ENCODE peak calls at places on chromosome 16, in six cellular contexts. P is H1; X is adipocyte; M is CD8-positive, alpha-beta T cell; O is right atrium auricular region; Z is tibial artery. L is an unnamed sample.
A peak's percentile ranks its signal among the peaks of the same experiment; 100 is the strongest.

GRCh38 chr16:84775262-84775810 is 44.4 kb upstream of the CRISPLD2 start:
- DNase-seq in O (no peak), X (no peak), M (no peak), Z (no peak), P (no peak), L (no peak)

GRCh38 chr16:52529226-52529625 is 17.7 kb downstream of the TOX3 start:
- DNase-seq in X (no peak), O (no peak), M (no peak), Z (no peak), P (no peak), L (no peak)

GRCh38 chr16:67648088-67648763 is 3.3 kb downstream of the CARMIL2 start:
- DNase-seq in P (no peak), O (no peak), Z (no peak), M (no peak), X (no peak), L (no peak)

GRCh38 chr16:3059723-3060242 is 5.7 kb upstream of the IL32 start:
- DNase-seq in Z (no peak), M (no peak), O (no peak), P (no peak), X (no peak), L (no peak)

GRCh38 chr16:67884-68789 is 4.3 kb downstream of the RHBDF1 start:
- DNase-seq in X (peak; percentile 55), O (no peak), Z (no peak), P (no peak), M (no peak), L (no peak)

GRCh38 chr16:54062361-54063346 is 223.9 kb downstream of the IRX3 start:
- DNase-seq in M (no peak), P (no peak), O (no peak), X (no peak), Z (no peak), L (no peak)

GRCh38 chr16:86671486-86672214 is 93.3 kb downstream of the FOXL1 start:
- DNase-seq in M (no peak), O (no peak), Z (no peak), X (no peak), P (no peak), L (no peak)

GRCh38 chr16:85286970-85287814 is 174.9 kb upstream of the CIBAR2 start:
- DNase-seq in Z (peak; percentile 40), X (peak; percentile 54), M (no peak), O (peak; percentile 77), P (no peak), L (no peak)

GRCh38 chr16:3119286-3119685 is 6.9 kb downstream of the ZNF205 start:
- DNase-seq in O (no peak), M (no peak), P (no peak), X (no peak), Z (no peak), L (no peak)

GRCh38 chr16:57126412-57126811 is 34.0 kb downstream of the CPNE2 start:
- DNase-seq in Z (no peak), O (no peak), P (no peak), X (no peak), M (no peak), L (no peak)

GRCh38 chr16:57128787-57129389 is 36.5 kb downstream of the CPNE2 start:
- DNase-seq in O (no peak), P (no peak), X (no peak), Z (no peak), M (peak; percentile 53), L (peak; percentile 88)

GRCh38 chr16:57127037-57127763 is 34.8 kb downstream of the CPNE2 start:
- DNase-seq in X (no peak), Z (no peak), O (no peak), M (no peak), P (no peak), L (no peak)

GRCh38 chr16:57125969-57126368 is 33.6 kb downstream of the CPNE2 start:
- DNase-seq in Z (no peak), X (no peak), M (no peak), P (no peak), O (no peak), L (no peak)

GRCh38 chr16:57127836-57128235 is 35.5 kb downstream of the CPNE2 start:
- DNase-seq in Z (no peak), P (no peak), O (no peak), X (no peak), M (no peak), L (no peak)
- H3K4me1 ChIP-seq in Z (no peaks in the 10 kb centered on the region), P (no peaks in the 10 kb centered on the region), O (no peaks in the 10 kb centered on the region), X (no peaks in the 10 kb centered on the region), M (peaks cover 92% of the 10 kb centered on the region), L (peaks cover 77% of the 10 kb centered on the region)

DNA sequence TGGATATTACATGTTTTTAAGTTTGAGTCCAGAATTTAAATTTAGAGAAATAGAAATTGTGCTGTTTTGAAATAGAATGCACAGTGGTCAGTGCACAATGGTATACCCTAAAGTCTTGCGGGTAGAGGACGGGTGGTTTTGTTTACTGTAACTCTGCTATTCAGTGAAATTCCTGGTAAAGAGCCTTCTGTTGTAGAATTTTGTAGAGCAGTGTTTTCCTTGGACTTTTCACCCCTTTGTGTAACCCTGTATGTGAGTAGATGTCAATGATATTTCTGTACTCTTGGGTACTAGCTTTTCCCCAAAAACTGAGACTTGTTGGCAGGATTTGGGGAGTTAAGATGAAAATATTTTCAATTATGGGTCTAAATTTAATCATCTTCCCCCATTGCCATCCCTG is 19.5 kb downstream of the IST1 start:
- DNase-seq in Z (no peak), M (no peak), P (no peak), O (no peak), X (no peak), L (no peak)
- H3K9me3 ChIP-seq in Z (no peaks in the 10 kb centered on the region), M (no peaks in the 10 kb centered on the region), P (no peaks in the 10 kb centered on the region), O (no peaks in the 10 kb centered on the region), X (peaks cover 3% of the 10 kb centered on the region), L (no peaks in the 10 kb centered on the region)

DNA sequence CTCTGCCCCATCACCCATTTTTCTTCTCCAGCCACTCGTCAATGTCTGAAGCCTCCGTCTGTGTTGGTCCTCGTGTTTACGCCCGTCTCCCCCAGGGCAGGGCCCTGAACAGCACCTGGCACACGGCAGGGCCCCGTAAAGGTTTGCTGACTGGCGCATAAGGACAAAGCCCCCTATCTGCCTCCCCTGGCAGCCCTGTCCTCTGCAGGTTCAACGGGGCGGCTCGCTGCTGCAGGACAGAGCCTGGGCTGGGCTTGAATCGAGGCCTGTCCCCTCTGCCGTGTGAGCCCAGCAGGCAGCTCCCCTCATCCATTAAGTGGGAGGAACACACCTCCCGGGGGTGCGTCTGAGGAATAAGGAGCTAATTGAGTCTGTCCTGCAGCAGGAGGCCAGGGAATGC is 46.1 kb upstream of the PABPN1L start:
- DNase-seq in M (no peak), X (no peak), Z (no peak), O (no peak), P (no peak), L (no peak)
- H3K4me1 ChIP-seq in M (no peaks in the 10 kb centered on the region), X (peaks cover 7% of the 10 kb centered on the region), Z (no peaks in the 10 kb centered on the region), O (peaks cover 38% of the 10 kb centered on the region), P (no peaks in the 10 kb centered on the region), L (no peaks in the 10 kb centered on the region)

GRCh38 chr16:72419638-72420037 is 247.7 kb upstream of the PMFBP1 start:
- DNase-seq in P (no peak), M (no peak), O (no peak), Z (no peak), X (no peak), L (no peak)
- H3K9me3 ChIP-seq in P (peaks cover 5% of the 10 kb centered on the region), M (no peaks in the 10 kb centered on the region), O (peaks cover 23% of the 10 kb centered on the region), Z (no peaks in the 10 kb centered on the region), X (peaks cover 48% of the 10 kb centered on the region), L (no peaks in the 10 kb centered on the region)